ENCODE peak calls at places on chromosomes 4 and X, in ten cellular contexts. One of them, this sample, is unnamed.

GRCh38 chr4:149980941-149981340 is 97.3 kb upstream of the DCLK2 start:
- DNase-seq in CD4-positive, alpha-beta memory T cell: peak; percentile 25
- DNase-seq in fibroblast of lung: peak; percentile 46
- DNase-seq in coronary artery: no peak
- DNase-seq in CD8-positive, alpha-beta memory T cell: no peak
- DNase-seq in thoracic aorta: no peak
- DNase-seq in GM23248: peak; percentile 62
- DNase-seq in PC-3: peak; percentile 67
- DNase-seq in tibial artery: peak; percentile 25
- DNase-seq in pancreas: peak; percentile 9
- DNase-seq in this sample: peak; percentile 64

GRCh38 chr4:6886886-6887285 is 22.7 kb upstream of the TBC1D14 start:
- DNase-seq in CD8-positive, alpha-beta memory T cell: no peak
- DNase-seq in thoracic aorta: no peak
- DNase-seq in tibial artery: no peak
- DNase-seq in coronary artery: peak; percentile 17
- DNase-seq in PC-3: no peak
- DNase-seq in pancreas: no peak
- DNase-seq in CD4-positive, alpha-beta memory T cell: no peak
- DNase-seq in GM23248: no peak
- DNase-seq in fibroblast of lung: no peak
- DNase-seq in this sample: no peak

GRCh38 chrX:33204889-33205288 is 6.5 kb downstream of the DMD start:
- DNase-seq in PC-3: no peak
- DNase-seq in GM23248: no peak
- DNase-seq in pancreas: no peak
- DNase-seq in coronary artery: no peak
- DNase-seq in thoracic aorta: no peak
- DNase-seq in tibial artery: no peak
- DNase-seq in CD4-positive, alpha-beta memory T cell: no peak
- DNase-seq in CD8-positive, alpha-beta memory T cell: no peak
- DNase-seq in fibroblast of lung: no peak
- DNase-seq in this sample: no peak

GRCh38 chr4:147927377-147928137 is 195.7 kb downstream of the ARHGAP10 start:
- DNase-seq in pancreas: peak; percentile 4
- DNase-seq in PC-3: peak; percentile 24
- DNase-seq in CD8-positive, alpha-beta memory T cell: no peak
- DNase-seq in tibial artery: no peak
- DNase-seq in CD4-positive, alpha-beta memory T cell: no peak
- DNase-seq in GM23248: no peak
- DNase-seq in thoracic aorta: peak; percentile 9
- DNase-seq in fibroblast of lung: peak; percentile 11
- DNase-seq in coronary artery: no peak
- DNase-seq in this sample: no peak

GRCh38 chr4:152460488-152460887 is 75.4 kb downstream of the FBXW7 start:
- DNase-seq in CD8-positive, alpha-beta memory T cell: no peak
- DNase-seq in thoracic aorta: no peak
- DNase-seq in CD4-positive, alpha-beta memory T cell: no peak
- DNase-seq in coronary artery: no peak
- DNase-seq in pancreas: no peak
- DNase-seq in GM23248: peak; percentile 82
- DNase-seq in fibroblast of lung: peak; percentile 55
- DNase-seq in PC-3: peak; percentile 41
- DNase-seq in tibial artery: no peak
- DNase-seq in this sample: no peak

GRCh38 chr4:149522031-149522430 is 293.6 kb downstream of the IQCM start:
- DNase-seq in GM23248: no peak
- DNase-seq in CD4-positive, alpha-beta memory T cell: no peak
- DNase-seq in fibroblast of lung: peak; percentile 28
- DNase-seq in tibial artery: no peak
- DNase-seq in CD8-positive, alpha-beta memory T cell: no peak
- DNase-seq in thoracic aorta: no peak
- DNase-seq in pancreas: no peak
- DNase-seq in coronary artery: no peak
- DNase-seq in PC-3: no peak
- DNase-seq in this sample: no peak

GRCh38 chr4:108466936-108467902 is 153.2 kb upstream of the RPL34 start:
- DNase-seq in GM23248: peak; percentile 71
- DNase-seq in CD8-positive, alpha-beta memory T cell: no peak
- DNase-seq in thoracic aorta: no peak
- DNase-seq in CD4-positive, alpha-beta memory T cell: peak; percentile 21
- DNase-seq in tibial artery: no peak
- DNase-seq in pancreas: no peak
- DNase-seq in PC-3: peak; percentile 46
- DNase-seq in fibroblast of lung: peak; percentile 96
- DNase-seq in coronary artery: no peak
- DNase-seq in this sample: no peak

GRCh38 chrX:110795645-110796510 is at the start of gene CHRDL1:
- DNase-seq in CD4-positive, alpha-beta memory T cell: no peak
- DNase-seq in thoracic aorta: no peak
- DNase-seq in GM23248: peak; percentile 19
- DNase-seq in tibial artery: peak; percentile 41
- DNase-seq in CD8-positive, alpha-beta memory T cell: no peak
- DNase-seq in pancreas: peak; percentile 50
- DNase-seq in fibroblast of lung: peak; percentile 45
- DNase-seq in coronary artery: no peak
- DNase-seq in PC-3: no peak
- DNase-seq in this sample: peak; percentile 42

GRCh38 chr4:140037353-140038030 is 116.5 kb downstream of the MAML3 start:
- DNase-seq in CD4-positive, alpha-beta memory T cell: no peak
- DNase-seq in coronary artery: no peak
- DNase-seq in GM23248: peak; percentile 94
- DNase-seq in CD8-positive, alpha-beta memory T cell: no peak
- DNase-seq in PC-3: peak; percentile 92
- DNase-seq in thoracic aorta: no peak
- DNase-seq in fibroblast of lung: peak; percentile 97
- DNase-seq in tibial artery: no peak
- DNase-seq in pancreas: no peak
- DNase-seq in this sample: no peak

GRCh38 chrX:123764967-123765871 is 32.4 kb upstream of the THOC2 start:
- DNase-seq in pancreas: peak; percentile 69
- DNase-seq in CD4-positive, alpha-beta memory T cell: peak; percentile 29
- DNase-seq in tibial artery: peak; percentile 84
- DNase-seq in PC-3: peak; percentile 83
- DNase-seq in coronary artery: peak; percentile 89
- DNase-seq in GM23248: peak; percentile 93
- DNase-seq in thoracic aorta: peak; percentile 43
- DNase-seq in fibroblast of lung: peak; percentile 88
- DNase-seq in CD8-positive, alpha-beta memory T cell: peak; percentile 37
- DNase-seq in this sample: peak; percentile 89

GRCh38 chr4:37533286-37534033 is 152.7 kb downstream of the RELL1 start:
- DNase-seq in tibial artery: no peak
- DNase-seq in fibroblast of lung: no peak
- DNase-seq in coronary artery: no peak
- DNase-seq in CD8-positive, alpha-beta memory T cell: no peak
- DNase-seq in GM23248: no peak
- DNase-seq in PC-3: peak; percentile 22
- DNase-seq in thoracic aorta: no peak
- DNase-seq in pancreas: no peak
- DNase-seq in CD4-positive, alpha-beta memory T cell: no peak
- DNase-seq in this sample: no peak

GRCh38 chrX:23202316-23202715 is 132.3 kb upstream of the PTCHD1 start:
- DNase-seq in fibroblast of lung: no peak
- DNase-seq in thoracic aorta: no peak
- DNase-seq in CD4-positive, alpha-beta memory T cell: no peak
- DNase-seq in CD8-positive, alpha-beta memory T cell: no peak
- DNase-seq in coronary artery: no peak
- DNase-seq in PC-3: no peak
- DNase-seq in GM23248: no peak
- DNase-seq in tibial artery: no peak
- DNase-seq in pancreas: no peak
- DNase-seq in this sample: no peak

GRCh38 chrX:63466690-63467089 is 115.6 kb upstream of the SPIN4 start:
- DNase-seq in fibroblast of lung: no peak
- DNase-seq in coronary artery: no peak
- DNase-seq in CD4-positive, alpha-beta memory T cell: no peak
- DNase-seq in PC-3: no peak
- DNase-seq in GM23248: no peak
- DNase-seq in CD8-positive, alpha-beta memory T cell: no peak
- DNase-seq in pancreas: no peak
- DNase-seq in tibial artery: no peak
- DNase-seq in thoracic aorta: no peak
- DNase-seq in this sample: no peak

GRCh38 chr4:178320003-178320402 is 877.8 kb upstream of the AGA start:
- DNase-seq in CD8-positive, alpha-beta memory T cell: no peak
- DNase-seq in PC-3: no peak
- DNase-seq in thoracic aorta: no peak
- DNase-seq in coronary artery: no peak
- DNase-seq in pancreas: no peak
- DNase-seq in tibial artery: no peak
- DNase-seq in CD4-positive, alpha-beta memory T cell: no peak
- DNase-seq in GM23248: no peak
- DNase-seq in fibroblast of lung: no peak
- DNase-seq in this sample: no peak

DNA sequence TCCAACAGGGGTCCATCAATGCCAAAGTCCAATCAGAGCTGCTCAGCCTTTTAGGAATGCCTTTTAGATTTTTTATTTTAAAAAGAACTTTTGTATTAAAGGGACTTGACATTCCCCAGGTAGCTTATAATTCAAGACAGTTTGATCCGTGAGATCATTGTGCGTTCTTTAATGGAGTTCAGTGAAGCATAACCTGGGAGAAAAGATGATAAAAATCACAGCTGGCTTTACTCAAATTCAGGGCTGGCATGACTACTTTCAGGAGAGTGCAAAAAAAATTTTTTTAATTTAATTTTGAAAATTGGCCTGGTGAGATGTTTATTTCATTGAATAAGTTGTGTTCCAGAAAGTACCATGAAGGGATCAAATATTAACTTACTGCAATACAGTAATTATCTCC is 118.2 kb downstream of the VCX2 start:
- DNase-seq in pancreas: no peak
- DNase-seq in GM23248: no peak
- DNase-seq in tibial artery: no peak
- DNase-seq in PC-3: no peak
- DNase-seq in fibroblast of lung: no peak
- DNase-seq in thoracic aorta: no peak
- DNase-seq in CD8-positive, alpha-beta memory T cell: no peak
- DNase-seq in CD4-positive, alpha-beta memory T cell: no peak
- DNase-seq in coronary artery: no peak
- DNase-seq in this sample: no peak
- H3K27ac ChIP-seq in pancreas: no peak overlapping the region
- H3K27ac ChIP-seq in GM23248: no peak overlapping the region
- H3K27ac ChIP-seq in tibial artery: no peak overlapping the region
- H3K27ac ChIP-seq in PC-3: no peak overlapping the region
- H3K27ac ChIP-seq in fibroblast of lung: no peak overlapping the region
- H3K27ac ChIP-seq in thoracic aorta: no peak overlapping the region
- H3K27ac ChIP-seq in CD8-positive, alpha-beta memory T cell: no peak overlapping the region
- H3K27ac ChIP-seq in CD4-positive, alpha-beta memory T cell: no peak overlapping the region
- H3K27ac ChIP-seq in coronary artery: no peak overlapping the region
- H3K27ac ChIP-seq in this sample: peak overlapping the region; percentile 62

GRCh38 chr4:113222006-113222405 is 172.6 kb downstream of the ANK2 start:
- DNase-seq in thoracic aorta: no peak
- DNase-seq in CD8-positive, alpha-beta memory T cell: no peak
- DNase-seq in fibroblast of lung: peak; percentile 58
- DNase-seq in pancreas: no peak
- DNase-seq in coronary artery: no peak
- DNase-seq in tibial artery: no peak
- DNase-seq in GM23248: peak; percentile 60
- DNase-seq in PC-3: no peak
- DNase-seq in CD4-positive, alpha-beta memory T cell: no peak
- DNase-seq in this sample: no peak
- H3K4me3 ChIP-seq in thoracic aorta: no peak overlapping the region
- H3K4me3 ChIP-seq in CD8-positive, alpha-beta memory T cell: no peak overlapping the region
- H3K4me3 ChIP-seq in fibroblast of lung: no peak overlapping the region
- H3K4me3 ChIP-seq in pancreas: no peak overlapping the region
- H3K4me3 ChIP-seq in coronary artery: no peak overlapping the region
- H3K4me3 ChIP-seq in tibial artery: no peak overlapping the region
- H3K4me3 ChIP-seq in GM23248: peak overlapping the region; percentile 8
- H3K4me3 ChIP-seq in PC-3: no peak overlapping the region
- H3K4me3 ChIP-seq in CD4-positive, alpha-beta memory T cell: no peak overlapping the region
- H3K4me3 ChIP-seq in this sample: no peak overlapping the region

DNA sequence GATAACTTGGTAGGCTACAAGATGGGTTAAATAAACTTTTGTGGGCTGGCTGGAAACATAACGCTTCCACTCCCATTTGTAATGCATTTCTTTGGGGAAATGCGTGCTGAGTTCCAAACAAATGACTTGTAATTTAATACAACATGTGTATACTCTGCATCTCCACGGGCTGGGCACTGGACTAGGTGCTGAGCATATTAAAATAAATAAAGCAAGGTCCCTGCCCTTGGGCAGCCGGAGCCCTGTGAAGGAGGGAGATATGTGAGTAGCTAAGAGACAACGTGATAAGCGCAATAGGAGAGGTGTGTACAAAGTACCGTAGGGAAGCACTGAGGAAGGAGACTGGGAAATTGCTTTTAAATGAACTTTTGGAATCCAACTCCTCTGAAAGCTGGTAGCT is 147.2 kb upstream of the RBPJ start:
- DNase-seq in CD8-positive, alpha-beta memory T cell: no peak
- DNase-seq in pancreas: peak; percentile 61
- DNase-seq in coronary artery: no peak
- DNase-seq in tibial artery: no peak
- DNase-seq in thoracic aorta: no peak
- DNase-seq in PC-3: no peak
- DNase-seq in CD4-positive, alpha-beta memory T cell: no peak
- DNase-seq in GM23248: no peak
- DNase-seq in fibroblast of lung: peak; percentile 72
- DNase-seq in this sample: no peak
- H3K27ac ChIP-seq in CD8-positive, alpha-beta memory T cell: no peak overlapping the region
- H3K27ac ChIP-seq in pancreas: peak overlapping the region; percentile 60
- H3K27ac ChIP-seq in coronary artery: no peak overlapping the region
- H3K27ac ChIP-seq in tibial artery: no peak overlapping the region
- H3K27ac ChIP-seq in thoracic aorta: no peak overlapping the region
- H3K27ac ChIP-seq in PC-3: no peak overlapping the region
- H3K27ac ChIP-seq in CD4-positive, alpha-beta memory T cell: no peak overlapping the region
- H3K27ac ChIP-seq in GM23248: no peak overlapping the region
- H3K27ac ChIP-seq in fibroblast of lung: peak overlapping the region; percentile 64
- H3K27ac ChIP-seq in this sample: no peak overlapping the region

DNA sequence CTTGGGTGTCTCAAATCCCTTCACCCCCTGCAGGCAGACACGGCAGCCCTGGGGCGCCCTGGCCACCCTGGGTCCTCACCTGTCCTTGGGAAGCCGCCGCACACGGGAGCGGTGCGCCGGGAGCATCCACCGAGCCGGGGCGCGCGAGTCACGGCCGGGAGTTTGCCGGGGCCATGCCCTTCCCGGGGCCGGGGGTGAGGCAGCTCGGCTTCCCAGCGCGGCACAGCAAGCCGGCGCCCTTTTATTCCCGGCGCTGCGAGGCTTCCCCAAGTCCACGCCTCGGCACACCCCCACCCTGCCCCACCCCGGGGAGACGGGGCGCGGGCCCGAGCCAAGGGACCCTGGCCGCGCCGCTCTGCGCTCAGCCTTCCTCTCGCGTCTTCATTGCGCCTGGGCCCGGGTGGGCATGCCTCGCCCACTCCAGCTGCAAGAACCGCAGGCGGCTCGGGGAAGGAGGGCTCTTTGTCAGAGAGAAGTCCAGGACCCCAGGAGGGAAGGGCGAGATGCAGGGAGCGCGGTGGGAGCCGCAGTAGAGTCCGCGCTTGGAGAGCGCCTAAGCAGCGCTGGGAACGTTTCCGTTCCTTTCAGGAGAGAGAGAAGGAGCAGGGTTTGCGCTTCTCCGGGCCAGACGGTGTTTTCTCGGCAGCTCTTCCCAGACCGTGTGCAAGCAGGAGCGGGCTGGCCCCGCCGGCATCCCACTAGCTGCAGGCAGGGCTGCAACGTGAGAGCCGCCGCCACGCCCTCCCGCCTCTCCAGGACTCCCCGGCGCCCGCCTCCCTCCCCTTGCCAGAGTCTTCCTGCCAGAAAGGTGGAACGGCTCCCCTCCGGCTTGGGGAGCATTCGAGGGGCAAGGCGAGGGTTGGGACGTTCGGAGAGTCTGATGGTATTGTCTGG is at the start of gene MXRA5:
- DNase-seq in fibroblast of lung: peak; percentile 75
- DNase-seq in PC-3: no peak
- DNase-seq in thoracic aorta: no peak
- DNase-seq in CD8-positive, alpha-beta memory T cell: no peak
- DNase-seq in pancreas: peak; percentile 13
- DNase-seq in GM23248: peak; percentile 66
- DNase-seq in coronary artery: no peak
- DNase-seq in CD4-positive, alpha-beta memory T cell: no peak
- DNase-seq in tibial artery: no peak
- DNase-seq in this sample: peak; percentile 82
- H3K4me3 ChIP-seq in fibroblast of lung: peak within 1 kb of the TSS; percentile 63
- H3K4me3 ChIP-seq in PC-3: no peak within 1 kb of the TSS
- H3K4me3 ChIP-seq in thoracic aorta: peak within 1 kb of the TSS; percentile 70
- H3K4me3 ChIP-seq in CD8-positive, alpha-beta memory T cell: no peak within 1 kb of the TSS
- H3K4me3 ChIP-seq in pancreas: peak within 1 kb of the TSS; percentile 18
- H3K4me3 ChIP-seq in GM23248: peak within 1 kb of the TSS; percentile 75
- H3K4me3 ChIP-seq in coronary artery: peak within 1 kb of the TSS; percentile 59
- H3K4me3 ChIP-seq in CD4-positive, alpha-beta memory T cell: no peak within 1 kb of the TSS
- H3K4me3 ChIP-seq in tibial artery: peak within 1 kb of the TSS; percentile 45
- H3K4me3 ChIP-seq in this sample: peak within 1 kb of the TSS; percentile 39

This sample was measured in thyroid gland.